ENCODE peak calls at places on chromosomes 12 and 14, in five cellular contexts. K is vagina, U is RPMI7951, V is DND-41, R is heart right ventricle. H is an unnamed sample.

GRCh38 chr14:60151715-60152114 is 13.5 kb downstream of the DHRS7 start:
- DNase-seq in V (peak; percentile 86), R (peak; percentile 51), U (peak; percentile 86), K (no peak), H (peak; percentile 78)

GRCh38 chr14:24609667-24610344 is at the start of gene GZMH:
- DNase-seq in R (no peak), V (no peak), K (no peak), U (no peak), H (no peak)

GRCh38 chr14:104602315-104602932 is 2.1 kb downstream of the TMEM179 start:
- DNase-seq in V (no peak), K (no peak), R (no peak), U (no peak), H (peak; percentile 43)

GRCh38 chr12:92968201-92968813 is 39.2 kb upstream of the EEA1 start:
- DNase-seq in K (no peak), V (no peak), R (no peak), U (peak; percentile 25), H (no peak)

GRCh38 chr12:13343380-13343779 is 146.9 kb downstream of the EMP1 start:
- DNase-seq in V (no peak), U (peak; percentile 35), K (no peak), R (no peak), H (no peak)

GRCh38 chr14:102930753-102931579 is 8.5 kb downstream of the AMN start:
- DNase-seq in K (no peak), V (no peak), R (no peak), U (peak; percentile 84), H (no peak)

GRCh38 chr12:5522358-5523335 is 90.7 kb downstream of the NTF3 start:
- DNase-seq in K (peak; percentile 60), U (no peak), V (no peak), R (no peak), H (peak; percentile 53)

GRCh38 chr12:90069711-90070110 is 361.1 kb upstream of the ATP2B1 start:
- DNase-seq in R (no peak), U (no peak), K (no peak), V (no peak), H (no peak)

GRCh38 chr14:85533821-85534271 is 3.9 kb downstream of the FLRT2 start:
- DNase-seq in V (no peak), R (no peak), U (no peak), K (no peak), H (no peak)

GRCh38 chr12:108806350-108806749 is 51.0 kb downstream of the SSH1 start:
- DNase-seq in R (no peak), V (no peak), U (peak; percentile 58), K (no peak), H (no peak)

GRCh38 chr14:73745571-73746539 is 31.7 kb upstream of the PNMA1 start:
- DNase-seq in V (no peak), R (no peak), U (no peak), K (no peak), H (no peak)

GRCh38 chr14:72443991-72444431 is 449.9 kb downstream of the DPF3 start:
- DNase-seq in U (no peak), R (no peak), V (peak; percentile 59), K (no peak), H (no peak)

GRCh38 chr12:72271741-72272661 is at the start of gene TRHDE:
- DNase-seq in R (peak; percentile 7), V (no peak), U (no peak), K (no peak), H (peak; percentile 80)

H was measured in left lung.